ENCODE peak calls at places on chromosomes 2 and 18, in six cellular contexts. I, K, C, V, U and Y are unnamed samples.
A peak's percentile ranks its signal among the peaks of the same experiment; 100 is the strongest.

GRCh38 chr2:206584323-206585116 is 57.8 kb upstream of the FAM237A start:
- DNase-seq in I (no peak), K (no peak), C (no peak), V (no peak), U (no peak), Y (no peak)

GRCh38 chr2:164735309-164735919 is 106.2 kb downstream of the COBLL1 start:
- DNase-seq in I (peak; percentile 73), K (no peak), C (no peak), V (no peak), U (no peak), Y (no peak)

GRCh38 chr2:96556441-96557330 is 20.1 kb downstream of the ARID5A start:
- DNase-seq in I (peak; percentile 91), K (no peak), C (peak; percentile 31), V (no peak), U (peak; percentile 67), Y (peak; percentile 75)

GRCh38 chr18:43917487-43917886 is 640.2 kb upstream of the SYT4 start:
- DNase-seq in I (no peak), K (no peak), C (no peak), V (peak; percentile 15), U (no peak), Y (no peak)

GRCh38 chr18:59140287-59140885 is 702 bp downstream of the SEC11C start:
- DNase-seq in I (peak; percentile 46), K (no peak), C (no peak), V (no peak), U (no peak), Y (peak; percentile 5)

GRCh38 chr2:98063289-98063688 is 23.7 kb upstream of the VWA3B start:
- DNase-seq in I (no peak), K (no peak), C (no peak), V (no peak), U (no peak), Y (no peak)

GRCh38 chr2:230872151-230872967 is 7.6 kb downstream of the ITM2C start:
- DNase-seq in I (no peak), K (no peak), C (no peak), V (no peak), U (no peak), Y (no peak)

GRCh38 chr2:23630961-23631360 is 246.0 kb downstream of the KLHL29 start:
- DNase-seq in I (no peak), K (peak; percentile 20), C (no peak), V (no peak), U (no peak), Y (no peak)

GRCh38 chr2:229408356-229408755 is 137.3 kb upstream of the PID1 start:
- DNase-seq in I (peak; percentile 94), K (no peak), C (no peak), V (no peak), U (no peak), Y (peak; percentile 82)

GRCh38 chr2:28387082-28387960 is 5.3 kb upstream of the FOSL2 start:
- DNase-seq in I (peak; percentile 67), K (no peak), C (no peak), V (no peak), U (no peak), Y (no peak)

GRCh38 chr2:18247282-18248110 is 313.0 kb downstream of the RDH14 start:
- DNase-seq in I (peak; percentile 60), K (no peak), C (no peak), V (no peak), U (no peak), Y (no peak)

GRCh38 chr2:191642541-191642940 is 35.4 kb upstream of the NABP1 start:
- DNase-seq in I (no peak), K (no peak), C (no peak), V (no peak), U (no peak), Y (no peak)

GRCh38 chr18:3998698-3999333 is 456.3 kb downstream of the DLGAP1 start:
- DNase-seq in I (peak; percentile 34), K (no peak), C (no peak), V (no peak), U (peak; percentile 46), Y (peak; percentile 2)

GRCh38 chr18:70195852-70196434 is 9.5 kb downstream of the RTTN start:
- DNase-seq in I (peak; percentile 27), K (no peak), C (no peak), V (no peak), U (no peak), Y (peak; percentile 3)

GRCh38 chr2:42706836-42707235 is 57.1 kb downstream of the OXER1 start:
- DNase-seq in I (no peak), K (no peak), C (no peak), V (no peak), U (no peak), Y (no peak)

GRCh38 chr2:64177315-64177714 is 33.1 kb upstream of the PELI1 start:
- DNase-seq in I (peak; percentile 2), K (no peak), C (no peak), V (no peak), U (no peak), Y (no peak)

GRCh38 chr2:13006829-13007715 is 290.3 kb downstream of the TRIB2 start:
- DNase-seq in I (peak; percentile 39), K (no peak), C (peak; percentile 34), V (no peak), U (peak; percentile 68), Y (peak; percentile 71)

GRCh38 chr2:203623104-203623503 is 83.3 kb upstream of the CD28 start:
- DNase-seq in I (peak; percentile 97), K (no peak), C (no peak), V (no peak), U (no peak), Y (peak; percentile 75)

GRCh38 chr2:62383843-62384242 is 122.2 kb downstream of the TMEM17 start:
- DNase-seq in I (peak; percentile 27), K (no peak), C (no peak), V (no peak), U (no peak), Y (no peak)

GRCh38 chr2:89797320-89798038 is 1106.0 kb downstream of the RPIA start:
- DNase-seq in I (no peak), K (no peak), C (no peak), V (no peak), U (no peak), Y (no peak)
- H3K9me3 ChIP-seq in I (peaks cover 55% of the 10 kb centered on the region), K (peaks cover 77% of the 10 kb centered on the region), C (peaks cover 5% of the 10 kb centered on the region), V (no peaks in the 10 kb centered on the region), U (no peaks in the 10 kb centered on the region), Y (peaks cover 56% of the 10 kb centered on the region)

GRCh38 chr2:74876081-74876886 is 42.4 kb downstream of the HK2 start:
- DNase-seq in I (no peak), K (no peak), C (peak; percentile 8), V (peak; percentile 20), U (peak; percentile 35), Y (no peak)

GRCh38 chr2:74877376-74877775 is 43.4 kb downstream of the HK2 start:
- DNase-seq in I (no peak), K (no peak), C (no peak), V (no peak), U (no peak), Y (no peak)

GRCh38 chr2:74880054-74880728 is 46.3 kb downstream of the HK2 start:
- DNase-seq in I (no peak), K (no peak), C (no peak), V (no peak), U (no peak), Y (no peak)

GRCh38 chr2:74877781-74878433 is 44.0 kb downstream of the HK2 start:
- DNase-seq in I (no peak), K (no peak), C (no peak), V (no peak), U (no peak), Y (no peak)

GRCh38 chr2:74878551-74878950 is 44.6 kb downstream of the HK2 start:
- DNase-seq in I (no peak), K (no peak), C (no peak), V (no peak), U (no peak), Y (no peak)
- H3K36me3 ChIP-seq in I (peaks cover 12% of the 10 kb centered on the region), K (peaks cover 69% of the 10 kb centered on the region), C (peaks cover 35% of the 10 kb centered on the region), V (peaks cover 50% of the 10 kb centered on the region), U (no peaks in the 10 kb centered on the region), Y (peaks cover 87% of the 10 kb centered on the region)

GRCh38 chr2:178877874-178878273 is 70.7 kb upstream of the TTN start:
- DNase-seq in I (no peak), K (no peak), C (no peak), V (no peak), U (no peak), Y (no peak)
- H3K9me3 ChIP-seq in I (no peaks in the 10 kb centered on the region), K (no peaks in the 10 kb centered on the region), C (no peaks in the 10 kb centered on the region), V (no peaks in the 10 kb centered on the region), U (no peaks in the 10 kb centered on the region), Y (no peaks in the 10 kb centered on the region)

GRCh38 chr18:48932822-48933510 is 17.8 kb downstream of the SMAD7 start:
- DNase-seq in I (peak; percentile 72), K (no peak), C (no peak), V (no peak), U (no peak), Y (no peak)

GRCh38 chr18:48935433-48935774 is 15.4 kb downstream of the SMAD7 start:
- DNase-seq in I (no peak), K (no peak), C (no peak), V (no peak), U (no peak), Y (no peak)

GRCh38 chr18:48933578-48934399 is 17.0 kb downstream of the SMAD7 start:
- DNase-seq in I (no peak), K (peak; percentile 73), C (no peak), V (no peak), U (no peak), Y (no peak)

GRCh38 chr18:48934708-48935432 is 15.9 kb downstream of the SMAD7 start:
- DNase-seq in I (no peak), K (no peak), C (no peak), V (peak; percentile 71), U (peak; percentile 55), Y (no peak)

GRCh38 chr18:48934400-48934707 is 16.4 kb downstream of the SMAD7 start:
- DNase-seq in I (no peak), K (no peak), C (no peak), V (no peak), U (no peak), Y (no peak)
- H3K36me3 ChIP-seq in I (peaks cover 12% of the 10 kb centered on the region), K (peaks cover 22% of the 10 kb centered on the region), C (no peaks in the 10 kb centered on the region), V (peaks cover 14% of the 10 kb centered on the region), U (no peaks in the 10 kb centered on the region), Y (peaks cover 59% of the 10 kb centered on the region)

GRCh38 chr2:75074228-75074627 is 115.8 kb downstream of the POLE4 start:
- DNase-seq in I (no peak), K (no peak), C (no peak), V (no peak), U (no peak), Y (no peak)

GRCh38 chr2:75071766-75072165 is 113.3 kb downstream of the POLE4 start:
- DNase-seq in I (no peak), K (no peak), C (no peak), V (no peak), U (no peak), Y (no peak)

GRCh38 chr2:75076088-75076487 is 117.6 kb downstream of the POLE4 start:
- DNase-seq in I (no peak), K (no peak), C (no peak), V (no peak), U (no peak), Y (no peak)

GRCh38 chr2:75077909-75078308 is 119.5 kb downstream of the POLE4 start:
- DNase-seq in I (no peak), K (no peak), C (no peak), V (no peak), U (no peak), Y (no peak)

GRCh38 chr2:75074708-75075107 is 116.3 kb downstream of the POLE4 start:
- DNase-seq in I (no peak), K (no peak), C (no peak), V (no peak), U (no peak), Y (no peak)
- H3K9me3 ChIP-seq in I (no peaks in the 10 kb centered on the region), K (no peaks in the 10 kb centered on the region), C (no peaks in the 10 kb centered on the region), V (no peaks in the 10 kb centered on the region), U (no peaks in the 10 kb centered on the region), Y (no peaks in the 10 kb centered on the region)